ENCODE peak calls at places on chromosomes 3 and 15, in four cellular contexts. B, H, W and O are unnamed samples.

GRCh38 chr3:103077910-103078309 is 643.1 kb downstream of the ZPLD1 start:
- DNase-seq in B (no peak), H (no peak), W (no peak), O (no peak)

GRCh38 chr3:173538410-173538809 is 140.9 kb downstream of the NLGN1 start:
- DNase-seq in B (no peak), H (no peak), W (no peak), O (no peak)

GRCh38 chr3:64992462-64993285 is 304.9 kb upstream of the ADAMTS9 start:
- DNase-seq in B (no peak), H (no peak), W (peak; percentile 55), O (no peak)

GRCh38 chr3:27685474-27685873 is 36.6 kb downstream of the EOMES start:
- DNase-seq in B (no peak), H (no peak), W (no peak), O (no peak)

GRCh38 chr15:69468241-69469121 is 15.9 kb downstream of the RPLP1 start:
- DNase-seq in B (peak; percentile 92), H (no peak), W (no peak), O (peak; percentile 88)

GRCh38 chr3:176663819-176664218 is 533.5 kb downstream of the TBL1XR1 start:
- DNase-seq in B (peak; percentile 76), H (no peak), W (no peak), O (peak; percentile 18)

GRCh38 chr3:169545606-169546005 is 117.9 kb downstream of the MECOM start:
- DNase-seq in B (no peak), H (no peak), W (no peak), O (no peak)

GRCh38 chr15:63021031-63021430 is 21.5 kb upstream of the TPM1 start:
- DNase-seq in B (no peak), H (no peak), W (no peak), O (no peak)

GRCh38 chr15:69881760-69882159 is 216.0 kb downstream of the TLE3 start:
- DNase-seq in B (no peak), H (no peak), W (no peak), O (no peak)

GRCh38 chr15:101063891-101064794 is 145.0 kb downstream of the LRRK1 start:
- DNase-seq in B (peak; percentile 62), H (no peak), W (peak; percentile 26), O (no peak)

GRCh38 chr15:94666553-94666952 is 435.2 kb downstream of the MCTP2 start:
- DNase-seq in B (no peak), H (no peak), W (no peak), O (no peak)

GRCh38 chr3:64509216-64509615 is 178.6 kb downstream of the ADAMTS9 start:
- DNase-seq in B (no peak), H (no peak), W (no peak), O (no peak)

GRCh38 chr3:147369671-147370123 is 36.6 kb downstream of the ZIC4 start:
- DNase-seq in B (no peak), H (no peak), W (peak; percentile 58), O (no peak)

GRCh38 chr3:60609446-60609845 is 641.8 kb downstream of the FHIT start:
- DNase-seq in B (peak; percentile 72), H (no peak), W (peak; percentile 38), O (peak; percentile 30)

GRCh38 chr3:138673641-138674040 is 65.1 kb downstream of the FAIM start:
- DNase-seq in B (peak; percentile 94), H (no peak), W (no peak), O (no peak)

GRCh38 chr3:57706462-57706861 is 13.6 kb upstream of the DENND6A start:
- DNase-seq in B (peak; percentile 88), H (no peak), W (no peak), O (peak; percentile 21)

DNA sequence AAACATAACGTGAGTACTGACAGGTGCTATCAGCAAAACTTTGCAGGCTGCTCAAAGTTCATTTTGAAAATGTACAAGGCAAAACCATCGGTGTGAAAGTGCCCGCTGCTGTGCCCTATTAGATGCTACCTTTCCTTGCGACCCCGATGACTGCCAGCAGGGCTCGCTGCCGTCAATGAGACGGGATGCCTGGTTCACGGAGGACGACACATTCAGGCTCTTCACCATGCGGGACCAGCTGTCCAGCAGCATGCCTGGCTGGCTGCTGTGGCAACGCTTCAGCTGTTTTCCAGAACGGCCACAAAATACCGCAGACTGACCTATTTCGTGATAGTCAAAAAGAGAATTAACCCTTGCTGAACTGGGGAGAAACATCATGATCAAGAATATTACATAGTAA is 92.7 kb upstream of the OCA2 start:
- DNase-seq in B (peak; percentile 85), H (peak; percentile 34), W (peak; percentile 49), O (no peak)
- TF ChIP-seq CTCF in B (peak; percentile 77), H (peak; percentile 34), W (peak; percentile 32), O (no peak)

GRCh38 chr15:88606437-88606794 is 14.7 kb upstream of the AEN start:
- DNase-seq in B (no peak), H (no peak), W (no peak), O (no peak)

GRCh38 chr15:88604381-88604951 is 16.7 kb upstream of the AEN start:
- DNase-seq in B (no peak), H (no peak), W (no peak), O (no peak)

GRCh38 chr15:88605507-88606436 is 15.4 kb upstream of the AEN start:
- DNase-seq in B (peak; percentile 37), H (no peak), W (peak; percentile 80), O (peak; percentile 58)

GRCh38 chr15:88604972-88605506 is 16.1 kb upstream of the AEN start:
- DNase-seq in B (no peak), H (no peak), W (no peak), O (no peak)

DNA sequence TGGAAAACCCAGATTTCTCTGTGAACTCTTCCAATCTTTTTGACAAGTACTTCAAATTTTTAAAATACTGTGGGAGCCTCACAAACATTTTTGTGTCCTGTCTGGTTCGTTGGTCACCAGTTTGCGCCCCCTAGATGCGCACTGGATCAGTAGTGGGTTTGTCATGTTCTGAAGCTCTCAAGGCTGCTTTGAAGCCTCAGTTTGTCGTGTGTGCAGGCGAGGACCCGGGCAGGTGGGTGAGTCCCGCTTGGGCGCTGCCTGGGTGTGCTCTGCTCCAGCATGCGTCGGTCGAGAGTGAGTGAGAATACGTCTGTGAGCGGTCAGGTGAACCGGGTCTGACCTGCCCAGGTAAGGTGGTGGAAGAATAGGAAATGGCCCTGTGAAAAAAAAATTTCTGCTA is 17.3 kb upstream of the AEN start:
- DNase-seq in B (no peak), H (no peak), W (no peak), O (no peak)
- TF ChIP-seq CTCF in B (no peak), H (no peak), W (peak; percentile 42), O (no peak)

GRCh38 chr3:86655096-86655495 is 335.9 kb downstream of the VGLL3 start:
- DNase-seq in B (no peak), H (no peak), W (peak; percentile 30), O (no peak)
- TF ChIP-seq CTCF in B (no peak), H (no peak), W (no peak), O (no peak)

GRCh38 chr3:46218310-46218709 is 10.2 kb upstream of the CCR1 start:
- DNase-seq in B (no peak), H (no peak), W (no peak), O (no peak)

GRCh38 chr3:46213201-46213600 is 5.1 kb upstream of the CCR1 start:
- DNase-seq in B (no peak), H (no peak), W (no peak), O (no peak)

GRCh38 chr3:46212101-46212500 is 4.0 kb upstream of the CCR1 start:
- DNase-seq in B (no peak), H (no peak), W (no peak), O (no peak)

GRCh38 chr3:46215810-46216414 is 7.8 kb upstream of the CCR1 start:
- DNase-seq in B (peak; percentile 14), H (no peak), W (no peak), O (peak; percentile 47)

DNA sequence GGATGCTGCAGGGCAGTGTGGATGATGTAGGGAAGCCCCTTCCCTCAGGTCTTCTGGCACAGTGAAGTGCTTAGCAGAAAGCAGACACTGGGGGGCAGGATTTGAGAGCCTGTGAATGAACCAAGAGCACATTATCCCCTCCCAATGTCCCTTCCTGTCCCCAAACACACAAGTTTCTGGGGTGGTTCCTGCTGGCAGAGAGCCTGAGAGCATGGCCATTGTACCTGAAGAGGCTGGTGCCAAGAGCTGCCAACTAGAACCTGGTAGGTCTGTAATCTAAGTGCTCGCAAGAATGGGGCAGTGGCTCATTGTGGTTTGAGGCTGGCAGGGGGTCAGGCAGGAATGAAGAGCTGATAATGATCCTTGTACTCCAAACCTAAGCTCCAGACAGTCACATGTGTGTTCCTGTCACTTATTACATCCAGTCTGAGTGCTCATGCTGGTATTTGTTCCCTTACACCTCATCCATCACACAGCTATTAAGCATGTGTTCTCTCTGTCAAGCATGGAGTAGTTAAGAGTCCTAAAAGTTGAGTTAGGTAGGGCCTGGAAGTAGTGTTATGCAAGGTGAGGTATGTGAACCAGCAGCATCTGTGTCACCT is 6.7 kb upstream of the CCR1 start:
- DNase-seq in B (no peak), H (no peak), W (peak; percentile 64), O (peak; percentile 44)
- TF ChIP-seq CTCF in B (peak; percentile 36), H (no peak), W (peak; percentile 74), O (peak; percentile 36)

GRCh38 chr3:79414035-79414434 is 353.8 kb downstream of the ROBO1 start:
- DNase-seq in B (no peak), H (no peak), W (no peak), O (no peak)
- TF ChIP-seq CTCF in B (no peak), H (no peak), W (no peak), O (no peak)